ENCODE peak calls at places on chromosomes 5 and 9, in nine cellular contexts. I, M, L, W, Y, S, A, P and T are unnamed samples.

GRCh38 chr9:127502706-127503378 is 51.5 kb downstream of the LRSAM1 start:
- DNase-seq in I (no peak), M (no peak), L (no peak), W (no peak), Y (no peak), S (no peak), A (no peak), P (no peak), T (no peak)

GRCh38 chr5:15105799-15106393 is 234.3 kb upstream of the ANKH start:
- DNase-seq in I (peak), M (peak), L (peak), W (peak), Y (peak), S (no peak), A (no peak), P (peak), T (no peak)

GRCh38 chr9:25678147-25678666 is at the start of gene TUSC1:
- DNase-seq in I (peak), M (peak), L (peak), W (no peak), Y (peak), S (peak), A (peak), P (peak), T (peak)

GRCh38 chr5:15290953-15291352 is 209.0 kb upstream of the FBXL7 start:
- DNase-seq in I (no peak), M (no peak), L (no peak), W (no peak), Y (no peak), S (no peak), A (no peak), P (no peak), T (no peak)

GRCh38 chr5:72523960-72524582 is 16.9 kb upstream of the ZNF366 start:
- DNase-seq in I (no peak), M (peak), L (peak), W (peak), Y (peak), S (no peak), A (no peak), P (no peak), T (no peak)

GRCh38 chr9:107588393-107588792 is 98.8 kb upstream of the KLF4 start:
- DNase-seq in I (peak), M (no peak), L (no peak), W (no peak), Y (no peak), S (no peak), A (no peak), P (no peak), T (no peak)

GRCh38 chr9:129416831-129417604 is 203.9 kb downstream of the C9orf50 start:
- DNase-seq in I (no peak), M (no peak), L (no peak), W (no peak), Y (no peak), S (peak), A (no peak), P (no peak), T (no peak)

GRCh38 chr9:12730198-12730597 is 37.0 kb downstream of the TYRP1 start:
- DNase-seq in I (no peak), M (no peak), L (no peak), W (no peak), Y (no peak), S (no peak), A (no peak), P (no peak), T (no peak)

GRCh38 chr9:96674914-96675538 is 19.9 kb upstream of the PRXL2C start:
- DNase-seq in I (no peak), M (peak), L (no peak), W (no peak), Y (no peak), S (no peak), A (no peak), P (no peak), T (no peak)

GRCh38 chr9:128940271-128940921 is 7.0 kb downstream of the DOLK start:
- DNase-seq in I (peak), M (no peak), L (no peak), W (no peak), Y (no peak), S (no peak), A (no peak), P (no peak), T (no peak)

GRCh38 chr5:168377525-168377924 is 86.1 kb downstream of the WWC1 start:
- DNase-seq in I (no peak), M (no peak), L (no peak), W (peak), Y (no peak), S (no peak), A (no peak), P (no peak), T (no peak)

GRCh38 chr9:70983723-70984280 is 137.6 kb downstream of the TRPM3 start:
- DNase-seq in I (no peak), M (no peak), L (no peak), W (no peak), Y (no peak), S (no peak), A (no peak), P (no peak), T (no peak)

GRCh38 chr5:179906795-179907569 is 715 bp downstream of the TBC1D9B start:
- DNase-seq in I (no peak), M (peak), L (peak), W (peak), Y (no peak), S (peak), A (no peak), P (no peak), T (no peak)

GRCh38 chr5:142677212-142677611 is 8.7 kb downstream of the FGF1 start:
- DNase-seq in I (no peak), M (no peak), L (no peak), W (no peak), Y (no peak), S (no peak), A (no peak), P (no peak), T (no peak)

GRCh38 chr5:122019936-122020590 is 58.0 kb downstream of the LOX start:
- DNase-seq in I (no peak), M (no peak), L (no peak), W (peak), Y (no peak), S (no peak), A (no peak), P (no peak), T (no peak)

GRCh38 chr5:115337882-115338281 is 41.4 kb upstream of the CCDC112 start:
- DNase-seq in I (no peak), M (no peak), L (no peak), W (no peak), Y (no peak), S (no peak), A (no peak), P (no peak), T (no peak)

GRCh38 chr5:74673011-74673790 is 11.8 kb upstream of the HEXB start:
- DNase-seq in I (no peak), M (no peak), L (peak), W (peak), Y (no peak), S (no peak), A (no peak), P (no peak), T (no peak)

GRCh38 chr9:137365552-137366444 is 57.2 kb downstream of the EXD3 start:
- DNase-seq in I (no peak), M (no peak), L (no peak), W (no peak), Y (no peak), S (no peak), A (no peak), P (no peak), T (no peak)

GRCh38 chr5:143653256-143653655 is 158.7 kb upstream of the HMHB1 start:
- DNase-seq in I (no peak), M (no peak), L (no peak), W (peak), Y (peak), S (no peak), A (no peak), P (no peak), T (no peak)

GRCh38 chr5:126014691-126015090 is 408.5 kb upstream of the GRAMD2B start:
- DNase-seq in I (no peak), M (no peak), L (no peak), W (no peak), Y (no peak), S (no peak), A (no peak), P (no peak), T (no peak)

GRCh38 chr5:138354926-138355378 is 2.5 kb downstream of the KDM3B start:
- DNase-seq in I (no peak), M (peak), L (peak), W (peak), Y (peak), S (no peak), A (no peak), P (peak), T (no peak)

GRCh38 chr9:33524431-33524947 is 438 bp downstream of the ANKRD18B start:
- DNase-seq in I (no peak), M (no peak), L (peak), W (no peak), Y (peak), S (no peak), A (no peak), P (no peak), T (no peak)

GRCh38 chr5:173639-174600 is 17.4 kb upstream of the LRRC14B start:
- DNase-seq in I (peak), M (no peak), L (no peak), W (no peak), Y (no peak), S (no peak), A (no peak), P (no peak), T (peak)

GRCh38 chr9:117145811-117146490 is 268.9 kb downstream of the ASTN2 start:
- DNase-seq in I (no peak), M (no peak), L (no peak), W (no peak), Y (no peak), S (no peak), A (no peak), P (no peak), T (no peak)

GRCh38 chr5:158120760-158121159 is 261.8 kb upstream of the CLINT1 start:
- DNase-seq in I (no peak), M (no peak), L (no peak), W (no peak), Y (no peak), S (no peak), A (no peak), P (no peak), T (no peak)
- TF ChIP-seq CTCF in I (no peak), M (no peak), L (no peak), W (no peak), Y (no peak), S (no peak), A (no peak), P (no peak), T (no peak)

DNA sequence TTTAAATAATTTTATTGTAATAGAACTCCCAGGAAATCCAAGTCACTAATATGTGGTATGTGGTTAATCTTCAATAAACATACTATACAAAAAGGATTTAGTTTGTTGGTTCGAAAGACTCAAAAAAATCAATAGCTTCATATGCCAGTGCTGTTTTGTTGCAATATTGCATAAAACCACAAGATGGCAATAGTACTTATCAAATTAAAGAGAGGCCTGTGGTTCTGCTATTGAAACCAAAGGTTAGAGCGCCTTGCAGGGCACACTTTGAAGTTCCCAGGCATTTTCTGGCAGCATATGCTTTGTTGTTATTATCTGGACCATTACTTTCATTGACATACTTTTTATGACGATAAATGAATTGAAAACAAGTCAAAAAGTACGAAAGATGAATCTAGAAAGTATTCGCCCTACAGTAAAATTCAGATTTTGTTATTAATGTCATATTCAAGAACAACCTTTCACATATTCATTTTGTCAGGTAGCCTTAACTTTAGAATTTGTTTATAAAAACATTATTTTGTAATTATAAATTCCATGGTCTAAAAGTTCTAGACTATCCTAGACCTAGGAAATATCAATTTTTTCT is 316.3 kb downstream of the MCTP1 start:
- DNase-seq in I (no peak), M (peak), L (peak), W (peak), Y (peak), S (no peak), A (no peak), P (peak), T (no peak)
- TF ChIP-seq CTCF in I (peak), M (peak), L (peak), W (peak), Y (peak), S (peak), A (no peak), P (no peak), T (peak)

GRCh38 chr5:10317825-10318682 is 10.4 kb upstream of the CMBL start:
- DNase-seq in I (no peak), M (no peak), L (no peak), W (peak), Y (no peak), S (no peak), A (no peak), P (no peak), T (no peak)

GRCh38 chr5:10321882-10322281 is 14.2 kb upstream of the CMBL start:
- DNase-seq in I (peak), M (no peak), L (no peak), W (no peak), Y (no peak), S (no peak), A (no peak), P (no peak), T (no peak)

GRCh38 chr5:10315824-10316509 is 8.3 kb upstream of the CMBL start:
- DNase-seq in I (no peak), M (no peak), L (no peak), W (no peak), Y (no peak), S (no peak), A (no peak), P (no peak), T (no peak)

GRCh38 chr5:10320793-10321192 is 13.1 kb upstream of the CMBL start:
- DNase-seq in I (peak), M (no peak), L (no peak), W (no peak), Y (no peak), S (no peak), A (no peak), P (no peak), T (peak)

GRCh38 chr5:10319202-10319851 is 11.6 kb upstream of the CMBL start:
- DNase-seq in I (peak), M (no peak), L (no peak), W (no peak), Y (no peak), S (no peak), A (no peak), P (no peak), T (no peak)
- TF ChIP-seq CTCF in I (no peak), M (no peak), L (peak), W (no peak), Y (no peak), S (peak), A (no peak), P (no peak), T (no peak)

GRCh38 chr5:109987355-109987754 is 297.6 kb downstream of the MAN2A1 start:
- DNase-seq in I (no peak), M (no peak), L (no peak), W (no peak), Y (no peak), S (no peak), A (no peak), P (no peak), T (no peak)
- TF ChIP-seq CTCF in I (no peak), M (no peak), L (no peak), W (no peak), Y (no peak), S (no peak), A (no peak), P (no peak), T (no peak)

GRCh38 chr5:133347039-133347438 is 265.3 kb downstream of the FSTL4 start:
- DNase-seq in I (no peak), M (no peak), L (no peak), W (peak), Y (no peak), S (no peak), A (no peak), P (no peak), T (no peak)
- TF ChIP-seq CTCF in I (no peak), M (no peak), L (no peak), W (peak), Y (peak), S (no peak), A (no peak), P (no peak), T (no peak)

DNA sequence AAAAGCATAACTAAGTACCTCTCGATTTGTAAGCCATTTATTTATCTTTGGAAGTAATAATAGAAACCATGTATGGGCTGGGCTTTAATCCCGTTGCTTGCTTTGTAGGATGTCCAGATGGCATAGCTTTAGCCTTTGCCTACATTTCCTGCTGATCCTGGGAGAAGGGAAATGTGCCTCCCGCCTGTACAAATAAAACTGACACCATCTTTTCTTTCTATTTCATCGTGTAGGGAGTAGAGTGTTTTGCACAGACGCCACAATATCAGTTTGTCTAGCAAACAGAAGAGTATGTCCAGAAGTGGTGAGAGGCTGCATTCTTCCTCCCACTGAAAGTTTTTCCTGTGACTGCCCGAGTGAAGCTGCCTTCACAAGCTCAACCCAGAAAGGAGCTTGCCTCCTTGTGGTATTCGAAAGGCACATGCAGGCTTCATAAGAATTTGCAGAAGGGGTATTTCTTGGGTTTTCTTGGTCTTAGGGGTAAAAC is 24.7 kb upstream of the TJP2 start:
- DNase-seq in I (no peak), M (peak), L (peak), W (no peak), Y (no peak), S (no peak), A (no peak), P (peak), T (no peak)
- TF ChIP-seq CTCF in I (peak), M (peak), L (peak), W (no peak), Y (no peak), S (peak), A (no peak), P (no peak), T (peak)

DNA sequence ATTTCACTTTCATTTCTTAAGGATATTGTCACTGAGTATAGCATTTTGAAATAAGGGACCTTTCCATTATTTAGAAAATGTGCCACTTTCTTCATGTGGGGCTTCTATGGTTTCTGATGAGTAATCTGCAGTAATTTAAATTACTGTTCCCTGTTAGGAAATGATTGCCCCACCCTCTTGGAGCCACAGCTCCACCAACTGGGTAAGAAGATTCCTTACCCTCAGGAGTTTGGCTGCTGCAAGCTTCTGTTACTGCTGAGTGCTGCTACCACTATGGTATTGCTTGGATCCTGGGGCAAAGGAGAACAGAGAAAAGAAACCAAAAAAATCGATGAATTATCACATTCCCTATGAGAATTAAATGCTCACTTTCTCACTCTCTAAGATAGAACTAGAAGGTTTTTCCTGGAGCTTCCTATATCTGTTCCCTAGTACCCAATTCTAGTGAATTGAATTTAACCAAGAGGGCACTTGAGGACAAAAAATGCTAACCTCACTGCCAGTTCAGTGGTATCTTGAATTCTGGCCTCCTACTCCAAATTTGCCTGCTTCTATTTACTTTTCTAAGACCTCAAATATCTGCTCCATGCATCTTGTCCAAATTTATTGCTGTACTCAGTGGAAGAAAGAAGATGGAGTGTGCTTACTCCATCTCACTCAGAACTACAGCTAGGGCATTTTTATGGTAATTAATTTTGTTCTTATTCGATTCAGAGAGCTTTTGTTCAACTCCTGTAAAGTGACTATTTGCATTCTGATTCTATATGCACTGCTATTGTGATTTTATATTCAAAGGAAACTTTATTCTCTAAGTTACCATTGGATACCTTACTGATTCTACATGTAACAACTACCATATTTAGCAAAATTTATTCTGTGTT is 2111.4 kb downstream of the MAT2B start:
- DNase-seq in I (no peak), M (no peak), L (no peak), W (no peak), Y (no peak), S (no peak), A (no peak), P (no peak), T (no peak)
- TF ChIP-seq CTCF in I (no peak), M (no peak), L (no peak), W (no peak), Y (no peak), S (no peak), A (no peak), P (no peak), T (no peak)